ENCODE peak calls at places on chromosomes 3 and 15, in five cellular contexts. D, M, A, B and E are unnamed samples.

GRCh38 chr3:47522082-47522987 is 8.8 kb upstream of the ELP6 start:
- DNase-seq in A (peak; percentile 82), D (no peak), B (peak; percentile 92), M (peak; percentile 93), E (peak; percentile 47)

GRCh38 chr3:99859855-99860254 is 42.2 kb downstream of the CMSS1 start:
- DNase-seq in A (peak; percentile 72), M (no peak), D (peak; percentile 76), B (peak; percentile 91), E (peak; percentile 98)

GRCh38 chr3:134892317-134892716 is 97.3 kb downstream of the EPHB1 start:
- DNase-seq in B (no peak), A (no peak), D (no peak), M (no peak), E (no peak)

GRCh38 chr3:30666564-30667249 is 60.3 kb downstream of the TGFBR2 start:
- DNase-seq in B (no peak), D (no peak), M (no peak), A (no peak), E (no peak)

GRCh38 chr3:11185564-11186317 is 31.4 kb downstream of the HRH1 start:
- DNase-seq in M (peak; percentile 55), D (peak; percentile 82), B (peak; percentile 86), A (peak; percentile 88), E (peak; percentile 88)

GRCh38 chr3:184576457-184577240 is 15.1 kb downstream of the EPHB3 start:
- DNase-seq in B (no peak), A (no peak), M (no peak), D (no peak), E (no peak)

GRCh38 chr3:107394502-107394901 is 17.3 kb downstream of the CCDC54 start:
- DNase-seq in M (no peak), B (no peak), D (no peak), A (no peak), E (no peak)

GRCh38 chr3:40801276-40801675 is 276.5 kb downstream of the ZNF621 start:
- DNase-seq in A (no peak), D (no peak), B (no peak), M (no peak), E (no peak)

GRCh38 chr3:133384331-133385027 is 15.4 kb upstream of the BFSP2 start:
- DNase-seq in M (peak; percentile 73), D (no peak), B (peak; percentile 69), A (peak; percentile 26), E (no peak)

GRCh38 chr3:184336484-184337230 is 743 bp upstream of the FAM131A start:
- DNase-seq in M (peak; percentile 65), D (no peak), B (peak; percentile 76), A (no peak), E (no peak)

GRCh38 chr15:47900731-47901130 is 183.4 kb downstream of the SEMA6D start:
- DNase-seq in B (no peak), D (no peak), M (no peak), A (no peak), E (no peak)

GRCh38 chr3:106343841-106344240 is 475.0 kb upstream of the CBLB start:
- DNase-seq in M (no peak), A (no peak), D (no peak), B (no peak), E (no peak)

GRCh38 chr3:23202203-23202920 is 765 bp upstream of the UBE2E2 start:
- DNase-seq in A (no peak), M (peak; percentile 79), B (peak; percentile 60), D (no peak), E (no peak)

GRCh38 chr3:26068890-26069289 is 279.0 kb downstream of the OXSM start:
- DNase-seq in M (no peak), B (no peak), D (no peak), A (no peak), E (no peak)

GRCh38 chr3:195119461-195120198 is 151.3 kb downstream of the XXYLT1 start:
- DNase-seq in A (peak; percentile 66), B (peak; percentile 95), M (peak; percentile 36), D (no peak), E (peak; percentile 53)

GRCh38 chr3:28973621-28974020 is 307.2 kb upstream of the RBMS3 start:
- DNase-seq in B (peak; percentile 72), M (no peak), D (peak; percentile 39), A (no peak), E (no peak)

GRCh38 chr3:110773413-110773954 is 298.1 kb upstream of the NECTIN3 start:
- DNase-seq in D (no peak), B (peak; percentile 92), M (no peak), A (peak; percentile 92), E (peak; percentile 72)

GRCh38 chr15:70088887-70089691 is 8.6 kb downstream of the TLE3 start:
- DNase-seq in A (no peak), B (peak; percentile 81), D (no peak), M (peak; percentile 32), E (no peak)

GRCh38 chr15:79494963-79495362 is 62.8 kb downstream of the MINAR1 start:
- DNase-seq in B (no peak), M (no peak), A (no peak), D (no peak), E (no peak)

GRCh38 chr3:161913786-161914389 is 417.3 kb downstream of the OTOL1 start:
- DNase-seq in D (peak; percentile 31), A (no peak), M (no peak), B (peak; percentile 87), E (no peak)

GRCh38 chr3:132268956-132269355 is 48.3 kb upstream of the ACP3 start:
- DNase-seq in D (no peak), M (peak; percentile 33), B (peak; percentile 69), A (peak; percentile 4), E (no peak)

GRCh38 chr15:72229076-72229946 is 1.7 kb downstream of the PKM start:
- DNase-seq in B (peak; percentile 68), D (no peak), A (no peak), M (no peak), E (no peak)

GRCh38 chr3:139238281-139239030 is 105.4 kb upstream of the MRPS22 start:
- DNase-seq in D (no peak), B (no peak), M (no peak), A (no peak), E (no peak)

GRCh38 chr3:52633786-52634185 is 51.9 kb downstream of the PBRM1 start:
- DNase-seq in A (no peak), D (no peak), M (no peak), B (peak; percentile 25), E (no peak)

GRCh38 chr15:90205886-90206285 is 4.8 kb downstream of the SEMA4B start:
- DNase-seq in A (no peak), M (no peak), D (no peak), B (no peak), E (no peak)

GRCh38 chr3:186622651-186623310 is 9.9 kb downstream of the AHSG start:
- DNase-seq in A (no peak), D (no peak), M (no peak), B (no peak), E (no peak)

DNA sequence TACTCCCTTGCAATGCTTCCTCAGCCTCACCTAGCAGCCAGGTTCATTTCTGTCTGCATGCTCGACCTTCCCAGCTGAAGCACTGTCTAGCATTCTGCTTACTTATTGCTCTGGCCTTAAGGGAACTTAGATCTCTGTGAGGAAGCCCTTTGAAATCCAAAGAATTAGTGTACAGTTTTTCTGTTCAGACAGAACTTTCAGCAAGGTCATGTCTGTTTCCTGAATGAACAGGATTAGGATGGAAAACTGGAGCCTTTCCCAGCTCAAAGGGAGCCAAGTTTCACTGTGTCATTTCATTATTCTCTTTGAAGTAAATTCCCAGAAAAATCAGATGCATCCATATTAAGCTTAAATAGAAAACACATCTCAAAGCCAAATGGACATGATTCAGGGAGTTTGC is 457.3 kb upstream of the KCNMB2 start:
- DNase-seq in D (no peak), B (peak; percentile 45), M (peak; percentile 52), A (no peak), E (peak; percentile 42)
- TF ChIP-seq CTCF in D (no peak), B (no peak), M (no peak), A (no peak), E (no peak)

DNA sequence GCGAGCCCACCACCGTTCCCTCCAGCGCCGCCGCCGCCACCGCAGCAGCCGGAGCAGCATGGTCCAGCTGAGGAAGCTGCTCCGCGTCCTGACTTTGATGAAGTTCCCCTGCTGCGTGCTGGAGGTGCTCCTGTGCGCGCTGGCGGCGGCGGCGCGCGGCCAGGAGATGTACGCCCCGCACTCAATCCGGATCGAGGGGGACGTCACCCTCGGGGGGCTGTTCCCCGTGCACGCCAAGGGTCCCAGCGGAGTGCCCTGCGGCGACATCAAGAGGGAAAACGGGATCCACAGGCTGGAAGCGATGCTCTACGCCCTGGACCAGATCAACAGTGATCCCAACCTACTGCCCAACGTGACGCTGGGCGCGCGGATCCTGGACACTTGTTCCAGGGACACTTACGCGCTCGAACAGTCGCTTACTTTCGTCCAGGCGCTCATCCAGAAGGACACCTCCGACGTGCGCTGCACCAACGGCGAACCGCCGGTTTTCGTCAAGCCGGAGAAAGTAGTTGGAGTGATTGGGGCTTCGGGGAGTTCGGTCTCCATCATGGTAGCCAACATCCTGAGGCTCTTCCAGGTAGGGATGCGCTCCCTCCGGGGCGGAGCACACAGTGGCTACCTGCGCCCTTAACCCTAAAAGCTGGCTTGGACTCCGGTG is 545 bp downstream of the GRM7 start:
- DNase-seq in A (no peak), M (no peak), B (peak; percentile 1), D (no peak), E (no peak)
- H3K4me3 ChIP-seq in A (no peak overlapping the region), M (peak overlapping the region; percentile 56), B (no peak overlapping the region), D (peak overlapping the region; percentile 16), E (no peak overlapping the region)

GRCh38 chr15:43509923-43510229 is 7.5 kb upstream of the MAP1A start:
- DNase-seq in B (no peak), D (no peak), A (no peak), M (no peak), E (no peak)

GRCh38 chr15:43510230-43511011 is 7.0 kb upstream of the MAP1A start:
- DNase-seq in A (peak; percentile 96), B (peak; percentile 100), M (peak; percentile 99), D (peak; percentile 59), E (peak; percentile 85)

GRCh38 chr15:43509002-43509922 is 8.1 kb upstream of the MAP1A start:
- DNase-seq in B (peak; percentile 85), M (peak; percentile 80), D (no peak), A (no peak), E (no peak)

GRCh38 chr15:43513550-43513949 is 3.9 kb upstream of the MAP1A start:
- DNase-seq in A (no peak), B (peak; percentile 51), D (no peak), M (no peak), E (no peak)

DNA sequence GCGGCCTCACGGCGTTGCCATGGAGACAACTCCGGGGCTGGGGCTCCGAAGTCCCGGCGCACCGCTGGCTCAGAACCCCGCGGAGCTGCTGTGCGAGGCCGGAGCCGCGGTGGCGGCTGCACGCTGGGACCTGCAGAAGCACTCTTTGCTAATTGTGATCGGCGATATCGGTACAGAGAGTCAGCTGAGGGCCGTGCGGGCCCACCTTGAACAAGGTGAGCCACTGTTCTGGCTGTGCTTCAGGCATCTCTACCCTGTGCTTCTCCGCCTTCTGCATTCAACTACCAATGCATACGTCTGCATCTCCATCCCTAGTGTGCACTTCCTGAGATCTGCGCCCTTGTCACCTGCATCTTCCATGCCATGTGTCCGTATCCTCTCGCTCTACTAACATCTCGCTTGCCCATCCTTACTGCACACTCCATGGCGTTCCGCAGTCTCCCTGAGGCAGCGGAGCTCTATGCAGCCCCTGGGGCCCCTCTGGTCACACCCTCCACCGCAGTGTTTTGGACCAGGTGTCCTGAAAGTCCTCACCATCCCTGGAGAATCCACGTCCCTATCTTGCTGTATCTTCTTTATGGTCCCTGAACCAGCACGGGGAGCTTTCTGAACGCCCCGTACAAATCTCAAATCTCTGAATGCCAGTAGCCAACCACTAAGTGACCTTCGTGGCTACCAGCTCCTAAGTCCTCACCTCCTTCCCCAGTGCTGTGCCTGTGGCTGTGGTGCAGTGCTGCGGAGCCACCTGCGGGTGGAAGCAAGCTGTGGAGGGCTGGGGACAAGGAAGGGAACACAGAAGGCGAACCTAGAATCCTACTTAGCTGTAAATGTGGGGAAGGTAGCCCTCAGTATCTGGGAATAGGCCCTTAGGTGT is 6.2 kb upstream of the MAP1A start:
- DNase-seq in D (no peak), A (no peak), B (peak; percentile 66), M (peak; percentile 66), E (no peak)
- TF ChIP-seq CTCF in D (peak; percentile 51), A (peak; percentile 31), B (peak; percentile 13), M (no peak), E (peak; percentile 48)

GRCh38 chr3:126021702-126022101 is 52.7 kb downstream of the ROPN1B start:
- DNase-seq in A (no peak), B (no peak), M (no peak), D (no peak), E (no peak)
- H3K4me3 ChIP-seq in A (no peak overlapping the region), B (no peak overlapping the region), M (no peak overlapping the region), D (no peak overlapping the region), E (no peak overlapping the region)